ENCODE peak calls at places on chromosomes 6 and 20, in four cellular contexts. Z is fibroblast of lung, B is mesenchymal stem cell, X is K562. L is an unnamed sample. For H3K4me1, the result is how much of the 10 kb centered on the place peaks cover.

GRCh38 chr6:167720456-167721285 is 106.0 kb upstream of the AFDN start:
- DNase-seq in Z (no peak), B (no peak), X (no peak), L (no peak)

GRCh38 chr6:141463237-141463977 is 669.3 kb upstream of the GJE1 start:
- DNase-seq in Z (peak), B (peak), X (no peak), L (no peak)

GRCh38 chr6:146357578-146358340 is 185.9 kb upstream of the RAB32 start:
- DNase-seq in Z (peak), B (peak), X (no peak), L (no peak)

GRCh38 chr6:22363966-22364296 is 67.1 kb upstream of the PRL start:
- DNase-seq in Z (no peak), B (no peak), X (no peak), L (no peak)

GRCh38 chr20:20139403-20139802 is 87.1 kb downstream of the CFAP61 start:
- DNase-seq in Z (no peak), B (no peak), X (no peak), L (no peak)

GRCh38 chr20:12255571-12255970 is 337.9 kb downstream of the BTBD3 start:
- DNase-seq in Z (no peak), B (no peak), X (no peak), L (no peak)

GRCh38 chr6:157219201-157220200 is 103.8 kb downstream of the TMEM242 start:
- DNase-seq in Z (peak), B (peak), X (peak), L (no peak)

GRCh38 chr6:158153576-158153975 is 14.5 kb downstream of the SERAC1 start:
- DNase-seq in Z (no peak), B (no peak), X (no peak), L (no peak)

GRCh38 chr20:44648579-44648978 is 2.9 kb downstream of the ADA start:
- DNase-seq in Z (no peak), B (no peak), X (no peak), L (no peak)

DNA sequence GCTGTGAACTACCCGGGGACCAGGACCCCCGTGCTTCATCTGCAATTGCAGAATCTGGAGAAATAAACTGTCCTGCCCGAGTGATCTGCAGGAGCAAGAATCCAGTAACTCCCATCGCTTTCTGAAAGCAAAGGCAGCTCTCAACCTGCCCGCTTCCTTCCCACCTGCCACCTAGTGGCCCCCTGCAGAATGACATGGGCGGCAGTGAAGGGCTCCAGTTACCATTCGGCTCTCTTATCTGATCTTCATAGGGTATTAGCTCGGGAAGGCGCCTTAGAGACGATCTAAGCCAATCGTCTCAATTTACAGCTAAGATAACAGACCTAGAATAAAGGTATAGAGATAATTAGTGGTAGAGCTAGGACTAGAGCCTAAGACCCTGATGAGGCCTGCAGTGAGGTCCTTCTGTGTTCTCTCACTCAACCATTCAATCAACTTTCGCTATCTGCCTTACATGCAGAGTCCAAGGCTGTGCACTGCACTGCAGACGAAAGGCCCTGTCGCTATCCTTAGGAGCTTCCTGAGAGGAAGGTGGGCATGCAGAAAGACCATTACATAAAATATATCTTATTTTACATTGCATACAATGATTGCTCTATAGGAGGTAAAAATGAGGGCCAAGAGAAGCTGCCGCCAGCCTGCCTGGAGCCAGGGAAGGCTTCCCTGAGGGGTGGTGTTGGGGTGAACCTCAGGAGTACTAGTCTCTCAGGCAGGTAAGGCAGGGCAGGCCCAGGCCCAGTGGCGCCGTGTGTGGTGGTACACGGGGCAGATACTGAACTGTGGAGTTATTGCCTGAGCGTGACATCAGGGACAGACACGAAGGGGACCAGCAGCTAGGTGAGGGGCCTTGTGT is 7.1 kb upstream of the PSMG4 start:
- DNase-seq in Z (peak), B (peak), X (peak), L (peak)
- H3K4me1 ChIP-seq in Z (under half), B (under half), X (under half), L (under half)

GRCh38 chr6:150766201-150766997 is 99.1 kb upstream of the MTHFD1L start:
- DNase-seq in Z (peak), B (no peak), X (no peak), L (no peak)

GRCh38 chr6:150764638-150765456 is 100.7 kb upstream of the MTHFD1L start:
- DNase-seq in Z (no peak), B (no peak), X (no peak), L (no peak)

GRCh38 chr6:150767585-150768164 is 97.8 kb upstream of the MTHFD1L start:
- DNase-seq in Z (peak), B (no peak), X (no peak), L (peak)

GRCh38 chr6:150765457-150765764 is 100.1 kb upstream of the MTHFD1L start:
- DNase-seq in Z (no peak), B (no peak), X (no peak), L (no peak)

DNA sequence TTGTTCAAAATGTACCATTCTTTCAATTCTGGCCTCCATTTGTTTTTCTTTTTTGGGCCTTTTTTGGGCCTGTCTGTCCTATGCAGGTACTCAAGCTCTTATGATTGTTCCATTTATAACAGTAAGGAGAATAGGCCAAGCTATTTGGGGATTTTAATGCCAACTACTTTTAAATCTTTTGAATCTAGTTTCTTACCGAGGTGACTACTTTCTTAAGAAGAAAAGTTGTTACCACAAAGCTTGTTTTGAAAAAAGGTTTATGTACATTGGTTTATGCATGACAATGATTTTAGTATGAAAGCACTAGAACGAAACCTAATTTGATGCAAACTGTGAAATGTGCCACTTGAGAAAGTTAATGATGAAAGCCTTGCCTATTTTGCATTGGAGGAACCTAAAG is 98.3 kb upstream of the MTHFD1L start:
- DNase-seq in Z (no peak), B (no peak), X (no peak), L (no peak)
- H2AFZ ChIP-seq in Z (no peak), B (no peak), X (no peak), L (peak)

DNA sequence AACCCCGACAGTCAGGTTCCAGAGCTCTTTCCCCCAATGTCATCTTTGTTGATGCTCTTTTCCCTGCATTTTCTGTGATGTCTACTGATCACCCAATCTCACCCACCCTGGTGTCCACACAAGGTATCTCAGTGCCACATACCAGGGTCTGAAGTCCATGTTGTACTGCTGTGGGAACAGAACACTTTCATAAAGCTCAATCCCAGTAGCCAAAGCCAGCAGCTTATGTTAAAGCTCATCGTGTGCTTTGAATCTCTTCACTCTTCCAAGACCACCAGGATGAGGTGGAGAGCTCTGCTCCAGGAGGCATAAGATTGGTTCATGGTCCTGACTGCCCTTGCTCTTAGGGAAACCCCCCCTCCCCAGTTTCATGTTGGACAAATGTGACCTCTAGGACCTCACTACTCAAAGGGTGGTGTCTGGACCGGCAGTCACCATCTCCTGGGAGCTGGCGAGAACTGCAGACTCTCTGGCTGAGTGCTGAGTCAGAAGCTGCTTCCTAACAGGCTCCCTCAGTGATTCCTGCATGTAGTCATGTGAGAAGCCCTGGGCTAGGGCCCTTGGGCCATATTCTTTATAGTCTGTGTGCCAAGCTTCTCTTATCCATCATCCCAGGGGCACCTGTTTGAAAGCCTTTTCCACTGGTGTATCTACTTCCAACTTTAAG is 13.4 kb upstream of the CPNE5 start:
- DNase-seq in Z (peak), B (peak), X (no peak), L (peak)
- H3K27ac ChIP-seq in Z (peak), B (no peak), X (no peak), L (peak)

DNA sequence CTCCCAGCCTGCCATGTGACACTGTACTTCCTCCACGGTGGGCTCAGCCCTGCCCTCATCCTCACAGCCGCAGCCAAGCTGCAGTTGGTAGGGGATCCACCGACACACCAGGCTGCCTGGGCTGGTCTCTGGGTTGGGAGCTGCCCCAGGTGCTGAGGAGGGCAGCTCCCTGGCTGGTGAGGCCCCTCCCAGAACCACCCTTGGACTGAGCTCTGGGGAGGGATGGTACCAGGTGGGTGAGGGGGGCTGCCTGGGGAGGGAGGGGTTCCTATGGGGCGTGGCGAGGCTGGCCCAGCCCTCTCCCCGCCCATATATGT is 183 bp upstream of the TNFRSF6B start:
- DNase-seq in Z (peak), B (no peak), X (peak), L (peak)
- H3K4me1 ChIP-seq in Z (under half), B (half or more), X (half or more), L (under half)

GRCh38 chr20:46546293-46546692 is 4.2 kb downstream of the OCSTAMP start:
- DNase-seq in Z (no peak), B (no peak), X (peak), L (no peak)
- H2AFZ ChIP-seq in Z (no peak), B (no peak), X (no peak), L (no peak)

GRCh38 chr6:125979101-125979500 is 7.2 kb upstream of the TRMT11 start:
- DNase-seq in Z (no peak), B (no peak), X (no peak), L (no peak)

GRCh38 chr6:125970760-125971159 is 14.2 kb downstream of the HINT3 start:
- DNase-seq in Z (no peak), B (no peak), X (no peak), L (no peak)

GRCh38 chr6:125968493-125968892 is 11.9 kb downstream of the HINT3 start:
- DNase-seq in Z (no peak), B (no peak), X (no peak), L (no peak)

DNA sequence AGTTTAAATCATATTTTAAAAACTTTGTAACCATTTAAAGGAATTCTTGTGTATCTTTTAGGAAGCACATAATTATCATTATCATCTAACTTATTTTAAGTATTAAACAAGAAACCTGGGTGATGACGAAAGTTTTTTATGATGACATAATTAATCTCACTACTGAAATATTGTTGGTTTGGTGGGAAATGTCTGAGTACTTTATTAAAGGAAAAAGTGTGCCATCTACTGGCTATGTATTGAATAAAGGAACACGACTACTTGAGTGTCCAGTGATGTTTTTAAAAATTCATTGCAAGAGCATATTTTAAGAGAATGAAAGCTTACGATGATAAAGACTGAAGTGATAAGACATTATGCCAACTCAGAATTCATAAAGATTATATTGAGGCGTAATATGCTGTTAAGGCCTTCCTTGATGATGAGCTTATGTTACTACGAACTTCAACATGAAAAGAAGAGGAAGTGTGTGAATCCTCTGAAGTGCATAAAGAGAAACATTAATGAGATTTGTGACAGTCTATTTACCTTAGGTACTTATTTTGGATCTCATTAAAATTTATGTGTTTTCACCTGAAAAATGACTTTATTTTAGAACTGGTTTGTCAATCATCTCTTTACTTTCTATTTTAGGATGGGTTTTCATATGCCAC is 12.0 kb upstream of the TRMT11 start:
- DNase-seq in Z (peak), B (peak), X (no peak), L (peak)
- H3K27ac ChIP-seq in Z (no peak), B (no peak), X (no peak), L (no peak)

DNA sequence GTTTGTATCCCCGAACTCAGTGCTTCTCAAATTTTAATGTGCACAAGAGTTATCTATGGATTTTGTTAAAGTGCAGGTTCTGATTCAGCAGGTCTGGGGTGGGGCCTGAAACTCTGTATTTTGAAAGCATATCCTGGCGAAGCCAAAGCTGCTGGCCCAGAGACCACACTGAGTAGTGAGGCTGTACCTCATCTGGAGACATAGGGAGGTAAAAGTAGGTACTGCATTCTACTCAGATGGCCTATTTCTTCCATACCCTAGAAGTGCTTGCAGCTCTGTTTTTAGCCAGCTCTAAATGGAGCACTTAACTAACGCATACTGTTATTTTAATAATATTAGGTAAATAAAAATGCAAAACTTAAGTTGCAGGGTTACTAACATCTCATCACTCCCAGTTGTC is 241.6 kb upstream of the PRND start:
- DNase-seq in Z (no peak), B (no peak), X (no peak), L (no peak)
- H3K4me1 ChIP-seq in Z (under half), B (under half), X (under half), L (under half)

DNA sequence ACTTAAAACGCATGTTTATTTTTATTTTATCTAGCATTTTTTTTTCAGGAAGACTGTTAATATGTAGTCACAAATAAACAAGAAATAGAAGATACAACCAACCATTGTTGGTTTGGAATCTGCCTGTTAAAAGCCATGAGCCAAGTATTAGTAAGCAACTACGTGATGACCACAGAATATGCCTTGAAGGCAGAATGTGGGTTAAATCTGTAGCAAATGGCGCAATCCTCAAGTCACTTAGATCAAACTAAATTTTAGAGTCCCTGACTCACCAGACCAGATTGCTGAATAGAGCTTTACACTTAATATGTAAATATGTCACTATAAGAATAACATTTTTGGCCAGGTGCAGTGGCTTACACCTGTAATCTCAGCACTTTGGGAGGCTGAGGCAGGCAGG is 800.1 kb upstream of the CITED2 start:
- DNase-seq in Z (peak), B (peak), X (no peak), L (no peak)
- H2AFZ ChIP-seq in Z (no peak), B (no peak), X (no peak), L (no peak)

DNA sequence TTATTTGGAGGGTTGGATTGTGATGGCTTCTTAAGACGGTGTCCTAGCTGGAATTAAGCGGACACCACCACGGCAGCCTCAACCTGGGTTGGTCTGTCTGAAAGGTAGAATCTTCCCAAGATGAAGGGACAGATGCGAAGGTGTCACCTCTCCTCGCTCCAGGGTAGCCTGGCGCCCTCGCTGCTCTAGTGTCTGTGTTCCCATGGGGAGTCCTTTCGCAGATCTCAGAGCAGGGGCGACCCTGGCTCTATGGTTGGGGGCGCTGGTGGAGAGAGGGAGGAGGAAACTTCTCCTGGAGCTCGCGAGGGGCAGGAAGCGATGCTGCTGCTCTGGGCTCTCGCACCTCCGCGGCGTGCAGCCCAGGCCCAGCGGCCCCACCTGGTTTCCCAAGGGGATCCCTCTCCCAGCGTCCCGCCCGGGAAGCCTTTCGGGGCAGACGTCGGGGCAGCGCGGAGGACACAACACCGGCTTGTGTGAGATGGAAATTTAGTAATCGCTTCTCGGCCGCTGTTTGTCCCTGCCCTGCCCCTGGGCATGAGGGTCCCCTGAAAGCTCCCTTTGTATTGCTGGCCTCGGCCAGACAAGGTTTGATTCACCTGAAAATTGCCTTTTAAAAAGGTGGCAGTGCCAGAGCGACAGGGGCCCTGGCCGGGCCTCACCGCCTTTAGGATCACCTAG is 1.8 kb downstream of the RSPO3 start:
- DNase-seq in Z (no peak), B (no peak), X (no peak), L (peak)
- H3K27ac ChIP-seq in Z (no peak), B (no peak), X (no peak), L (no peak)

L was measured in hepatocyte.